ENCODE peak calls at places on chromosomes 12 and 14, in ten cellular contexts. S, Z, U, B, M, L, A, P, V and D are unnamed samples.

GRCh38 chr14:99166506-99166905 is 105.5 kb downstream of the BCL11B start:
- DNase-seq in S (no peak), Z (no peak), U (no peak), B (no peak), M (peak; percentile 15), L (no peak), A (no peak), P (no peak), V (no peak), D (no peak)

GRCh38 chr12:57171668-57172067 is 24.2 kb upstream of the LRP1-AS start:
- DNase-seq in S (no peak), Z (peak; percentile 58), U (no peak), B (no peak), M (no peak), L (no peak), A (peak; percentile 53), P (no peak), V (peak; percentile 35), D (no peak)

GRCh38 chr12:93126069-93126474 is 197.0 kb upstream of the EEA1 start:
- DNase-seq in S (no peak), Z (no peak), U (no peak), B (no peak), M (no peak), L (no peak), A (no peak), P (no peak), V (no peak), D (no peak)

GRCh38 chr12:130499474-130499873 is 161.8 kb downstream of the PIWIL1 start:
- DNase-seq in S (no peak), Z (no peak), U (no peak), B (no peak), M (no peak), L (no peak), A (no peak), P (no peak), V (no peak), D (no peak)

GRCh38 chr14:77290705-77291104 is 19.7 kb upstream of the NGB start:
- DNase-seq in S (peak; percentile 55), Z (no peak), U (no peak), B (no peak), M (peak; percentile 66), L (no peak), A (peak; percentile 63), P (no peak), V (no peak), D (no peak)

GRCh38 chr12:124047045-124047566 is 74.1 kb downstream of the ZNF664 start:
- DNase-seq in S (no peak), Z (no peak), U (no peak), B (no peak), M (no peak), L (no peak), A (no peak), P (no peak), V (no peak), D (no peak)

GRCh38 chr14:56120091-56120632 is 2.0 kb downstream of the PELI2 start:
- DNase-seq in S (no peak), Z (peak; percentile 33), U (peak; percentile 8), B (no peak), M (no peak), L (no peak), A (no peak), P (no peak), V (peak; percentile 21), D (peak; percentile 48)

GRCh38 chr12:69097619-69098368 is 141.6 kb upstream of the CPSF6 start:
- DNase-seq in S (peak; percentile 24), Z (no peak), U (no peak), B (no peak), M (no peak), L (no peak), A (peak; percentile 86), P (no peak), V (no peak), D (peak; percentile 28)

GRCh38 chr12:100733817-100734593 is 60.6 kb upstream of the ANO4 start:
- DNase-seq in S (no peak), Z (no peak), U (no peak), B (no peak), M (no peak), L (peak; percentile 20), A (peak; percentile 23), P (peak; percentile 21), V (no peak), D (peak; percentile 59)

DNA sequence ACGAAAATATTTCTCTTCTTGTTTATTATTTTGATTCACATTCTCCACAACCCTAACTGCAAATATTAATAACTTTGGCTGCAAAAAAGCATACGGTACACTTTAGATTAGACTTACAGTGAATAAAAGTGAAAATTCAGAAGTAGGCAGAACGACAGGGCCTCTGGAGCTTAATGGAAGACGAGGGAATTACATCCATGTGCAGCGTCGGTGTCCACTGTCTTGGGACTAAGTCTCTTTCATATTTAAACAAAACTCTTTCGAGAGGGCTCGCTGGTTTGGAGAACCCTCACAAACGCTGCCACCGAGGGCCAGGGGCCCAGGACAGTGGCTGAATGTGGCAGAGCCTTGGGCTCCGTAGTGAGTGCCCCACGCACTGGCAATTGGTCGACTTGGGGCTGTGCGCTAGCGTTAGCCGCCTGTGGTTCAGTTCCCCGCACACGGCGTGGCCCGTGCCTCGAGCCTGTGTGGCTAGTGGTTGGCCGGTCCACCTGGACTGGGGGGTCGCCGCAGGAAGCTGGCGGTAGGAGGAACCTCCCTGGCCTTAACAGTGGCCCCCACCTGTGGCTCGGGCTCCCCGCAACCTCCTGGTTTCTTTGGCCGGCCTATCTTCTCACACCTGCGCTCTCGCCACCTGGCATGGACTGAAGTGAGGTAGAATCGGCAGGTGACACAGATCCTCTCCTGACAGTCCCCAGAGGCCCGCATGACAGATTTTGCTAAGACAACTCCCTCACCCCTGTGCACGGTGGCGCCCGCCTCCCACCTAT is 739 bp upstream of the PAX9 start:
- DNase-seq in S (no peak), Z (no peak), U (no peak), B (peak; percentile 35), M (no peak), L (no peak), A (no peak), P (no peak), V (no peak), D (no peak)
- H3K4me3 ChIP-seq in S (no peak overlapping the region), Z (peak overlapping the region; percentile 48), U (peak overlapping the region; percentile 35), B (peak overlapping the region; percentile 60), M (peak overlapping the region; percentile 79), L (no peak overlapping the region), A (no peak overlapping the region), P (peak overlapping the region; percentile 71), V (peak overlapping the region; percentile 33), D (peak overlapping the region; percentile 63)

DNA sequence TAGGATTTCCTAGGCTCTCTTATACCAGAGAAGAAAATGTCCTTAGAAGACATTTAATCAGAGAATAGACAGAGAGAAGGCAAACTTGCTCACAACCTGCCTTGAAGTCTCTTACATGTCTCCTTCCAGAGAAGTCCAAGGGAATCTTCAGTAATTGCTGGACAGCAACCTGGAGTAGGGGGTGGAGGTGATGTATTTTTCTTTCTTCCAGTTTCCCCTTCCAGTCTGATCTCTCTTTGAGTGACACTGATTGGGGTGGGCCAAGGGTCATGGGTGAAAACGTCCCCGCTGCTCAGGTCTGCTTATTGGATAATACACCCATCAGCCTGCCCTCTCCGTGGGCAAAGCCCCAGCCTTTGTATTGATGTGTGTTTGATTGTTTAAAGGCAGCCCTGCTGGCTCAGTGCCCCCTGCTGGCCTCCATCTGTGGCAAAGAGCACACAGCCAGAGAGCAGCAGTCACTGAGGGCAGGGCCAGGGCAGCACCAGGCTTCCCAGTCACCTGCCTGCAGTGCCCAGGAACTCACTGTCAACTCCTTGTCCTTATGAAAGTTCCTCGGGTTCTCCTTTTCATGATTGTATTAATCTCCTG is 35.7 kb upstream of the ATP2A2 start:
- DNase-seq in S (no peak), Z (no peak), U (no peak), B (peak; percentile 9), M (peak; percentile 88), L (peak; percentile 29), A (no peak), P (no peak), V (no peak), D (peak; percentile 44)
- TF ChIP-seq CTCF in S (peak; percentile 76), Z (no peak), U (peak; percentile 26), B (peak; percentile 60), M (peak; percentile 74), L (peak; percentile 74), A (peak; percentile 44), P (peak; percentile 56), V (no peak), D (peak; percentile 52)

DNA sequence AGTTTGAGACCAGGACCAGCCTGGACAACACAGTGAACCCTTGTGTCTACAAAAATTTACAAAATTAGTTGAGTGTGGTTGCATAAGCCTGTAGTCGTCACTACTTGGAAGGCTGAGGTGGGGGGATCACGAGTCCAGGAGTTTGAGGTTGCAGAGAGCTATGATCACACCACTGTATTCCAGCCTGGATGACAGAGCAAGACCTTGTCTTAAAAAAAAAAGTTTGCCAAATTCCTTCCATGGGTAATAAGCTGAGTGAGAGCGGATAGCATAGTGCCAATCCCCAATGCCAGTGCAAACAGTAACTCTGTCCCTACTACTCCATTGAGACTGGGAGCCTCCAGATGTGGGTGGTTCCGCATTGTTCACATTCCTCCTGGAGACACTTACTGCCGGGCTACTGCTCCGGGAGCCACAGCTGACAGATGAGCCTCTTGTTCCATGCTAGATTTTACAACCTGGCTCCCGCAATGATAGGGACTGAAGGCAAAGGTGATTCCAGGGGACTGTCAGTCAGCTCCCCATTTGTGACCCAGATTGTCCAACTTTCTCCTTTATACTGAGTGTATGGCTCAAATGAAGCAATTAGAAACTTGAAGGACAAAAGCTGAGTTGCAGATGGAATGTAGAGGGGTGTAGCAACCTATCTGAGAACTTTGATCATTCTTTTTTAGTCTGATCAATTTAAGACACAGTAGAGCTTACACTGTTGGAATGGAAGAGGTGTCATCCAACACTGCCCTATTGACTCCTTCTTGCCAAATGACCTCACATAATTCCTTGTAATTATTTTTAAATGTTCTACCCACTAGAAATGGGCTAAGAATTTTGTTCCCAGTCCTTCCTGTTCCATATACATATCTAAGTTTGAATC is 13.4 kb upstream of the FRMD6 start:
- DNase-seq in S (no peak), Z (peak; percentile 38), U (no peak), B (no peak), M (peak; percentile 77), L (peak; percentile 75), A (peak; percentile 70), P (no peak), V (peak; percentile 25), D (peak; percentile 43)
- H3K27ac ChIP-seq in S (peak overlapping the region; percentile 39), Z (no peak overlapping the region), U (no peak overlapping the region), B (no peak overlapping the region), M (no peak overlapping the region), L (no peak overlapping the region), A (no peak overlapping the region), P (no peak overlapping the region), V (peak overlapping the region; percentile 5), D (no peak overlapping the region)

GRCh38 chr12:15838986-15839385 is 43.2 kb upstream of the STRAP start:
- DNase-seq in S (no peak), Z (no peak), U (no peak), B (no peak), M (no peak), L (no peak), A (no peak), P (no peak), V (no peak), D (no peak)

GRCh38 chr12:15842106-15842505 is 40.1 kb upstream of the STRAP start:
- DNase-seq in S (peak; percentile 88), Z (no peak), U (no peak), B (no peak), M (no peak), L (no peak), A (peak; percentile 92), P (no peak), V (no peak), D (no peak)

GRCh38 chr12:15834575-15834974 is 45.4 kb upstream of the EPS8 start:
- DNase-seq in S (no peak), Z (no peak), U (no peak), B (no peak), M (no peak), L (no peak), A (no peak), P (no peak), V (no peak), D (no peak)

GRCh38 chr12:15839682-15840081 is 42.5 kb upstream of the STRAP start:
- DNase-seq in S (no peak), Z (no peak), U (no peak), B (no peak), M (no peak), L (no peak), A (no peak), P (no peak), V (no peak), D (no peak)

GRCh38 chr12:15837141-15837781 is 44.9 kb upstream of the STRAP start:
- DNase-seq in S (no peak), Z (no peak), U (peak; percentile 9), B (no peak), M (no peak), L (no peak), A (peak; percentile 94), P (no peak), V (no peak), D (no peak)
- H3K4me3 ChIP-seq in S (no peak overlapping the region), Z (no peak overlapping the region), U (no peak overlapping the region), B (no peak overlapping the region), M (no peak overlapping the region), L (no peak overlapping the region), A (no peak overlapping the region), P (no peak overlapping the region), V (no peak overlapping the region), D (no peak overlapping the region)